ENCODE peak calls at places on chromosomes 3 and 15, in seven cellular contexts. Q, G, V, C, W, U and R are unnamed samples.

GRCh38 chr15:57025264-57025939 is 107.0 kb downstream of the TCF12 start:
- DNase-seq in V (no peak), G (peak; percentile 25), Q (no peak), C (no peak), U (no peak), W (no peak), R (peak; percentile 21)

GRCh38 chr3:30188713-30189112 is 417.7 kb upstream of the TGFBR2 start:
- DNase-seq in U (no peak), V (peak; percentile 5), Q (no peak), G (peak; percentile 48), W (peak; percentile 5), C (no peak), R (no peak)

GRCh38 chr3:146160964-146161724 is at the start of gene PLOD2:
- DNase-seq in V (peak; percentile 93), W (peak; percentile 85), C (no peak), U (peak; percentile 54), Q (peak; percentile 58), G (peak; percentile 97), R (no peak)

GRCh38 chr3:142027295-142027694 is 122.0 kb downstream of the TFDP2 start:
- DNase-seq in V (no peak), U (no peak), Q (no peak), C (no peak), G (no peak), W (no peak), R (no peak)

GRCh38 chr3:187211532-187212274 is 14.4 kb downstream of the RTP1 start:
- DNase-seq in C (no peak), W (peak; percentile 22), Q (no peak), G (peak; percentile 61), V (no peak), U (no peak), R (no peak)

GRCh38 chr3:127019449-127019848 is 36.5 kb downstream of the PLXNA1 start:
- DNase-seq in C (no peak), W (peak; percentile 45), U (no peak), G (peak; percentile 64), Q (no peak), V (no peak), R (no peak)

GRCh38 chr15:31561156-31561555 is 234.5 kb downstream of the KLF13 start:
- DNase-seq in W (no peak), G (no peak), V (no peak), Q (no peak), C (no peak), U (no peak), R (no peak)

GRCh38 chr3:190210608-190211007 is 89.9 kb upstream of the P3H2 start:
- DNase-seq in C (no peak), V (no peak), U (no peak), G (no peak), W (no peak), Q (no peak), R (no peak)

GRCh38 chr3:133572158-133573053 is 1.1 kb upstream of the CDV3 start:
- DNase-seq in U (peak; percentile 47), V (peak; percentile 1), C (peak; percentile 20), Q (peak; percentile 34), G (peak; percentile 52), W (no peak), R (peak; percentile 67)

GRCh38 chr3:60226907-60227306 is 1024.3 kb downstream of the FHIT start:
- DNase-seq in G (no peak), V (no peak), C (no peak), W (no peak), U (no peak), Q (no peak), R (no peak)

GRCh38 chr3:31858439-31858838 is 122.6 kb downstream of the OSBPL10 start:
- DNase-seq in W (no peak), V (peak; percentile 15), U (no peak), G (no peak), C (no peak), Q (no peak), R (no peak)

GRCh38 chr15:95840004-95840403 is 490.5 kb upstream of the NR2F2 start:
- DNase-seq in C (no peak), G (peak; percentile 68), W (peak; percentile 68), Q (no peak), V (no peak), U (no peak), R (no peak)

GRCh38 chr15:73800662-73801345 is 47.7 kb upstream of the INSYN1 start:
- DNase-seq in W (peak; percentile 80), U (no peak), C (no peak), Q (peak; percentile 77), G (peak; percentile 79), V (no peak), R (no peak)